ENCODE peak calls at places on chromosomes 1 and 21, in eight cellular contexts. J is tibial artery, T is tibial nerve, W is fibroblast of lung, U is hepatocyte, R is mammary epithelial cell, I is prostate gland, G is left lung. A is an unnamed sample.
A peak's percentile ranks its signal among the peaks of the same experiment; 100 is the strongest.

GRCh38 chr1:111592389-111593361 is 26.9 kb upstream of the RAP1A start:
- DNase-seq in G (peak; percentile 88), R (peak; percentile 96), T (peak; percentile 74), I (peak; percentile 82), W (peak; percentile 95), J (peak; percentile 97), U (peak; percentile 85), A (peak; percentile 74)

GRCh38 chr1:238830036-238830611 is 556.2 kb upstream of the CHRM3 start:
- DNase-seq in U (no peak), W (peak; percentile 66), I (no peak), J (no peak), G (no peak), R (no peak), T (no peak), A (no peak)

GRCh38 chr1:100767176-100767876 is 47.8 kb downstream of the VCAM1 start:
- DNase-seq in R (peak; percentile 48), W (peak; percentile 70), J (no peak), T (no peak), I (no peak), G (no peak), U (no peak), A (no peak)

GRCh38 chr1:91844862-91845528 is 41.0 kb downstream of the TGFBR3 start:
- DNase-seq in U (peak; percentile 69), W (peak; percentile 88), R (peak; percentile 90), T (peak; percentile 63), J (peak; percentile 86), G (no peak), I (peak; percentile 57), A (no peak)

GRCh38 chr1:219784660-219785391 is 143.5 kb downstream of the SLC30A10 start:
- DNase-seq in T (no peak), J (no peak), G (no peak), I (no peak), R (no peak), U (no peak), W (peak; percentile 73), A (no peak)

GRCh38 chr1:99457381-99458165 is 188.3 kb upstream of the PALMD start:
- DNase-seq in W (peak; percentile 83), R (peak; percentile 88), J (no peak), U (no peak), I (no peak), G (no peak), T (no peak), A (no peak)

GRCh38 chr21:44612029-44612486 is at the start of gene KRTAP10-8:
- DNase-seq in W (no peak), G (peak; percentile 56), T (no peak), I (no peak), R (no peak), J (no peak), U (no peak), A (no peak)

GRCh38 chr1:217687511-217687910 is 56.4 kb downstream of the SPATA17 start:
- DNase-seq in G (no peak), U (no peak), R (no peak), W (no peak), T (no peak), I (no peak), J (no peak), A (no peak)

GRCh38 chr1:97137862-97138514 is 416.4 kb downstream of the PTBP2 start:
- DNase-seq in W (peak; percentile 71), T (peak; percentile 32), R (peak; percentile 42), G (no peak), U (peak; percentile 70), J (no peak), I (peak; percentile 44), A (peak; percentile 27)

GRCh38 chr1:117567976-117568375 is 37.9 kb upstream of the TENT5C start:
- DNase-seq in U (no peak), I (no peak), R (no peak), J (no peak), T (no peak), W (no peak), G (no peak), A (no peak)
- H3K4me1 ChIP-seq in U (peaks cover 11% of the 10 kb centered on the region), I (peaks cover 14% of the 10 kb centered on the region), R (no peaks in the 10 kb centered on the region), J (peaks cover 3% of the 10 kb centered on the region), T (no peaks in the 10 kb centered on the region), W (no peaks in the 10 kb centered on the region), G (no peaks in the 10 kb centered on the region), A (peaks cover 11% of the 10 kb centered on the region)

GRCh38 chr1:49728377-49728776 is 295.4 kb downstream of the AGBL4 start:
- DNase-seq in G (no peak), T (no peak), I (no peak), R (peak; percentile 35), J (no peak), U (no peak), W (peak; percentile 5), A (no peak)
- H3K9me3 ChIP-seq in G (peaks cover 19% of the 10 kb centered on the region), T (no peaks in the 10 kb centered on the region), I (no peaks in the 10 kb centered on the region), R (no peaks in the 10 kb centered on the region), J (no peaks in the 10 kb centered on the region), U (no peaks in the 10 kb centered on the region), W (no peaks in the 10 kb centered on the region), A (no peaks in the 10 kb centered on the region)

GRCh38 chr1:8870605-8871538 is 7.6 kb downstream of the ENO1 start:
- DNase-seq in U (peak; percentile 43), R (peak; percentile 83), T (no peak), W (no peak), I (no peak), J (no peak), G (no peak), A (no peak)

GRCh38 chr1:8871539-8871935 is 6.9 kb downstream of the ENO1 start:
- DNase-seq in U (peak; percentile 44), I (no peak), J (no peak), T (no peak), G (no peak), R (peak; percentile 61), W (no peak), A (peak; percentile 56)

GRCh38 chr1:8867878-8868567 is 10.5 kb downstream of the ENO1 start:
- DNase-seq in U (no peak), W (no peak), J (no peak), G (no peak), I (no peak), R (no peak), T (no peak), A (no peak)

GRCh38 chr1:8871965-8872399 is 6.5 kb downstream of the ENO1 start:
- DNase-seq in J (no peak), G (no peak), T (no peak), I (no peak), U (no peak), W (peak; percentile 58), R (no peak), A (no peak)

DNA sequence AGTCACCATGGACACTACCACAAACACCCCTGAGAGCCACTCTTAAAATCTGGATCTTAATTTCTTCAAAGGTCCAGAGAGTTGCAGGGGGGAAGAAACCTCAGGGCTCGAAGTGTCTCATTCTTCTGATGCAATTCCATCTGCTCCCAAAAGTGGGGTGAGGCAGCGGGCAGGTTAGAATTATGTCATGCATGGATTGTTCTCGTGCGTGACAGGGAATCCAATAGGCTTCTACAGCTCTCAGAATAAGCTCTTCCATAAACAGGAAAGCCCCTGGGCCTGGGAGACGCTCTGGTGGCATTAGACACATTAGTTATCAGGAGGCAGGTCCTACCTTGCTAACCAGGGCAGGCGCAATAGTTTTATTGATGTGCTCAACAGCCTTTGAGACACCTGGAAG is 8.4 kb downstream of the ENO1 start:
- DNase-seq in J (no peak), I (no peak), T (no peak), W (no peak), G (no peak), R (no peak), U (no peak), A (no peak)
- H3K4me1 ChIP-seq in J (peaks cover 33% of the 10 kb centered on the region), I (no peaks in the 10 kb centered on the region), T (peaks cover 31% of the 10 kb centered on the region), W (peaks cover 26% of the 10 kb centered on the region), G (peaks cover 27% of the 10 kb centered on the region), R (peaks cover 56% of the 10 kb centered on the region), U (peaks cover 41% of the 10 kb centered on the region), A (peaks cover 10% of the 10 kb centered on the region)

DNA sequence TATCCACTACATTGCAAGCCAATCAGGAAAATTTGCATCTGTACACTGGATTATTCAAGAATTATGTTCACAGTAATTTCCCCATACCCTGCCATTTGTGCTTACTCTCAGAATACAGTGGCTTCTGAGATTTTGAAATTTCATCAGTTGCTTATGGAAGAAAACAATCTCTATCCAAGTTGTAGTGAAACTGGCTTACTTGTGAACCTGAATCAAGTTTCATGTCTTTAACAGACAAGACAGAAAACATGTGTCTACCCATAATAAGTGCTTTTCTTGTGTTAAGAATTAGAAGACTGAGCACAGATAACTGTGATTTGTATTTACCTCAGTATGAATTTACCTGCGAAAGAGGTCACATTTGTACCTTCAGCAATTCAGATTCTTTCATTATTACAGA is 672.7 kb upstream of the ADGRL2 start:
- DNase-seq in J (no peak), T (no peak), G (no peak), W (no peak), I (no peak), R (no peak), U (no peak), A (no peak)
- H3K9me3 ChIP-seq in J (no peaks in the 10 kb centered on the region), T (no peaks in the 10 kb centered on the region), G (no peaks in the 10 kb centered on the region), W (no peaks in the 10 kb centered on the region), I (no peaks in the 10 kb centered on the region), R (no peaks in the 10 kb centered on the region), U (no peaks in the 10 kb centered on the region), A (no peaks in the 10 kb centered on the region)

GRCh38 chr1:206700445-206701036 is 15.8 kb downstream of the MAPKAPK2 start:
- DNase-seq in R (no peak), U (no peak), I (no peak), W (no peak), G (no peak), T (no peak), J (no peak), A (no peak)
- H3K4me1 ChIP-seq in R (peaks cover 7% of the 10 kb centered on the region), U (peaks cover 22% of the 10 kb centered on the region), I (no peaks in the 10 kb centered on the region), W (peaks cover 20% of the 10 kb centered on the region), G (peaks cover 24% of the 10 kb centered on the region), T (peaks cover 34% of the 10 kb centered on the region), J (peaks cover 74% of the 10 kb centered on the region), A (no peaks in the 10 kb centered on the region)

DNA sequence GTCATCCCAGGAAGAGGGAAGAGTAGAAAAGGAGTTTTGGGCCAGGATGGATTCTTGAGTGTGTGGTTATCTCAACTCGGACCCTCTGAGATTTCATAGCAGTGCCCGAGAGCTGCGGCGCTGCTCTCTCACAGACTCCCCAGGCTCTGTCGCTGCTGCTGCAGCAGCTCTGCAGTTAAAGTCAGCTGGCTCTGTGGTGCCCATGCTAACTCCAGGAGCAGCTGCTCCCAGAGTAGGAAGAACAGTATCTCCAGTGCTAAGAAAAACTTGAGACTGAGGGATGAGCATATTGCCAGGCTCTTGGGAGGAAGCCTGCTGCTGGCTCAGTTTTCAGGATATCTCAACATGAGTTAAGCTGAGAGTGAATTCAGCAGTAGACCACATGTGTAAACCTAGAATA is 4.4 kb downstream of the LCE2D start:
- DNase-seq in I (no peak), T (no peak), W (no peak), R (no peak), G (no peak), U (no peak), J (no peak), A (no peak)
- H3K9me3 ChIP-seq in I (no peaks in the 10 kb centered on the region), T (no peaks in the 10 kb centered on the region), W (no peaks in the 10 kb centered on the region), R (no peaks in the 10 kb centered on the region), G (no peaks in the 10 kb centered on the region), U (no peaks in the 10 kb centered on the region), J (no peaks in the 10 kb centered on the region), A (no peaks in the 10 kb centered on the region)

GRCh38 chr1:10225573-10225972 is 15.2 kb downstream of the KIF1B start:
- DNase-seq in I (no peak), U (no peak), G (no peak), T (no peak), W (peak; percentile 86), J (no peak), R (peak; percentile 8), A (no peak)

GRCh38 chr1:10229903-10230302 is 19.5 kb downstream of the KIF1B start:
- DNase-seq in G (no peak), T (no peak), J (no peak), I (no peak), R (no peak), W (no peak), U (no peak), A (no peak)

GRCh38 chr1:10232213-10232612 is 21.8 kb downstream of the KIF1B start:
- DNase-seq in T (no peak), W (no peak), J (no peak), I (no peak), U (no peak), R (no peak), G (no peak), A (no peak)

GRCh38 chr1:10228528-10228927 is 18.2 kb downstream of the KIF1B start:
- DNase-seq in R (no peak), T (no peak), J (no peak), U (no peak), G (no peak), I (no peak), W (peak; percentile 55), A (no peak)
- H3K4me1 ChIP-seq in R (no peaks in the 10 kb centered on the region), T (peaks cover 4% of the 10 kb centered on the region), J (peaks cover 24% of the 10 kb centered on the region), U (peaks cover 7% of the 10 kb centered on the region), G (no peaks in the 10 kb centered on the region), I (no peaks in the 10 kb centered on the region), W (peaks cover 2% of the 10 kb centered on the region), A (no peaks in the 10 kb centered on the region)